ENCODE peak calls at places on chromosomes 16 and 17, in four cellular contexts. Z, Q, U and K are unnamed samples.
A peak's percentile ranks its signal among the peaks of the same experiment; 100 is the strongest.

GRCh38 chr16:24993722-24994686 is 21.2 kb downstream of the ARHGAP17 start:
- DNase-seq in Z (no peak), Q (no peak), U (peak; percentile 66), K (no peak)

GRCh38 chr17:65664296-65664695 is 102.8 kb upstream of the AXIN2 start:
- DNase-seq in Z (peak; percentile 68), Q (no peak), U (no peak), K (no peak)

GRCh38 chr16:72084445-72084844 is 9.0 kb downstream of the TXNL4B start:
- DNase-seq in Z (no peak), Q (no peak), U (no peak), K (no peak)

GRCh38 chr17:11285946-11286345 is 44.9 kb downstream of the SHISA6 start:
- DNase-seq in Z (no peak), Q (no peak), U (no peak), K (no peak)

GRCh38 chr17:2122641-2123302 is 67.9 kb downstream of the HIC1 start:
- DNase-seq in Z (peak; percentile 74), Q (peak; percentile 76), U (peak; percentile 42), K (no peak)

GRCh38 chr16:17555176-17555575 is 84.4 kb upstream of the XYLT1 start:
- DNase-seq in Z (no peak), Q (no peak), U (no peak), K (no peak)

GRCh38 chr16:10806698-10807097 is 11.9 kb downstream of the TVP23A start:
- DNase-seq in Z (no peak), Q (no peak), U (no peak), K (no peak)

GRCh38 chr16:50602531-50603205 is 54.5 kb downstream of the NKD1 start:
- DNase-seq in Z (no peak), Q (no peak), U (no peak), K (no peak)

GRCh38 chr16:56841233-56841632 is 23.8 kb upstream of the SLC12A3 start:
- DNase-seq in Z (no peak), Q (no peak), U (no peak), K (no peak)

DNA sequence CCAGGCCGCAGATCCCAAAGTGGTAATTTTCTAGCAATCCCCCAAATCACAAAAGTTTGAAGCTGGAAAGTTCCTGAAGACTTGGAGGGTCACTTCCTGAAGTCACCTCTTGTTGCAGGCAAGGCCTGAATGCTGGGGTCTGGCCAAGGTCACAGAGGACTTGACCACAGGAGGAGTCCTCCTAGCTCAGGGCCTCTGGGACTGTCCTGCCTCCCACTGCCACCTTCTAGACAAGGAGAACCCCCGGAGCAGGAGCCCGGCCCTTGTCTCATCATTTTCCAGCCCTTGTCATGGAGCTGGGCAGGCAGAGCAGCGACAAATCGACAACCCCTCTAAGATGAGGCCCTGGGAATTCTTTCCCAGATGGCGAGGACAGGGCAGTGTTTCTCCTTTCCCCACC is 330 bp downstream of the CDH16 start:
- DNase-seq in Z (no peak), Q (no peak), U (no peak), K (no peak)
- H3K27ac ChIP-seq in Z (no peak overlapping the region), Q (no peak overlapping the region), U (no peak overlapping the region), K (no peak overlapping the region)

DNA sequence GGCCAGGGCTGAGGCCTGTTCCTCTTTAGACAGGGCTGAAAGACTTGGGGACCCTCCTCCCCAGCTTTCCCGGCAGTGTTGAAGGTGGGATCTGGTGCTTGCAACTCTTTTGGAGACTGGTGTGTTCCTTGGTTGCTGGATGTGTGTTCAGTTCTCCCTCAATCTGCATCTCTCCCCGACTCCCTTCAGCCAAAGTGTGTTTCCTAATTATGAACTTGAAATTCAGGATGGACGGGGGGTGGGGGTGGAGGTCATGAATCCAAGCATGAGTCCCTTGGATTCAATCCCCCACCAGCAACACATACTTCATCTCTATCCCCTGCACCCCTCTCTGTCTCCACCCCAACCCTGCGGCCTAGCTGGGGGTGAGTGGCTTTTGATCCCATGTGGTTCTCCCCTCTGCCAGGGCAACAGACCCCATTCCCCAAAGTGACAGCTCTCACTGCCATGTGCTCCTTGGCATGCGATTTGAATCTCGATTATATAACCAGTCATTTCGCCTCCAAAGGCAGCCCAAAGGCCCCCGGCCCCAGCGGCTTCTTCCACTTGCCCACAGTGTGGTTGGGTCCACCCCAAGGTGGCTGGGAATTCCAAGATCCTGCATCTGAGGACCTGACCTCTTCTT is 1.3 kb downstream of the ARHGAP23 start:
- DNase-seq in Z (no peak), Q (no peak), U (no peak), K (no peak)
- H3K4me3 ChIP-seq in Z (peak overlapping the region; percentile 88), Q (no peak overlapping the region), U (no peak overlapping the region), K (peak overlapping the region; percentile 81)

GRCh38 chr17:19744492-19744891 is 3.6 kb downstream of the ALDH3A1 start:
- DNase-seq in Z (no peak), Q (no peak), U (no peak), K (no peak)

GRCh38 chr17:19743101-19744100 is 4.7 kb downstream of the ALDH3A1 start:
- DNase-seq in Z (no peak), Q (no peak), U (no peak), K (no peak)

GRCh38 chr17:19747159-19747719 is 859 bp downstream of the ALDH3A1 start:
- DNase-seq in Z (no peak), Q (no peak), U (no peak), K (no peak)

GRCh38 chr17:19746517-19746916 is 1.6 kb downstream of the ALDH3A1 start:
- DNase-seq in Z (no peak), Q (no peak), U (no peak), K (no peak)

DNA sequence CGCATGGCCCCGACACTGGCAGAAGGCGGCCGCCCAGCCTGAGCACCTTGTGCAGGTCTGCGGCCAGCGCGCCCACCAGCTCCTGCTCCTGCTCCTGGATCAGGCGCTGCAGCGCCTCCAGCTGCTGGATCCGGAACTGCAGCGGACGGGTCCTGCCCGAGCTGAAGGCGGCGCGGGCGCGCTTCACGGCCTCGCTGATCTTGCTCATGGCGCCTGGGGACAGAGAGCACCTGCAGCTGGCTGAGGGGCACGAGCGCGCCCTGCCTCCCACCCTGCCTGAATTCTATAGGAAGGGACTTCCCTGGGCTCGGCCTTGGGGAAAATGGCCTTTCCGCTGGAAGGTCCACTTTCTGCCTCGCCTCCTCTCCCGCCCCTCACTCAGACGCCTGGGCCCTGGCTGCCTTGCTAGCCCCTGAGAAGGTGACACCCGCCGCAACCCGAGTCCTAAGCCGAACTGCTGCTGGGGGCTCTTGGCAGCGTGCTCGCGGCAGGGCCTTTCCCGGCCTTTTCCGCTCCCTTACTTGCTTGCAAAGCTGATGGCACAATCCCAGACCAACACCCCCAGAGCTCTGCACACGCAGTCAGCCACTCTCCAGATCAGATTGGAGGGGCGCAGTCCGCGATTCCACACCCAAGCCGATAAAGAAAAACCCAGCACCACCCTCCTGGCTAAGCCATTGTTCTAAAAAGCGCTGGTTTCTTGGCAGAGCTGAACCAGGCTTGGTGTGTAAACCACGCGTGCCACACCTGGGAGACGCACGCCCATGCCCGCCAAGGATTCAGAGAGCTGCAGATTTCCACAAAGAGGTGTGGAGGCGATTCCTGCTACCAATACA is 3.0 kb downstream of the ALDH3A1 start:
- DNase-seq in Z (peak; percentile 92), Q (peak; percentile 51), U (peak; percentile 94), K (peak; percentile 94)
- H3K27ac ChIP-seq in Z (peak overlapping the region; percentile 68), Q (no peak overlapping the region), U (no peak overlapping the region), K (peak overlapping the region; percentile 57)

GRCh38 chr17:6667516-6667915 is 16.0 kb downstream of the C17orf100 start:
- DNase-seq in Z (no peak), Q (no peak), U (no peak), K (no peak)
- H3K4me3 ChIP-seq in Z (no peak overlapping the region), Q (no peak overlapping the region), U (no peak overlapping the region), K (no peak overlapping the region)

DNA sequence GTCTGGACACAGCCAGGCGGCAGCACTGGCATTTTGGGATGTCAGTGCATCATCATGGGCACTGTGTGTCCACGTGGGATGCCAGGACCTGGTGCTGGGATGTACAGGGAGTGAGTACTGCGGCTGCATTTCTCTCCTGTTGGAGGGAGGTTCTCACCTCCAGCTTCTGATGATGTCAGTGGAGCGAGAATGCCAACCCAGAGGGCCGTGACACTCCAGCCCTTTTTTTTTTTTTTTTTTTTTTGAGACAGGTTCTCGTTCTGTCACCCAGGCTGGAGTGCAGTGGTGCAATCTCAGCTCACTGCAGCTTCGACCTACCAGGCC is 26.1 kb upstream of the FOXK2 start:
- DNase-seq in Z (no peak), Q (no peak), U (no peak), K (no peak)
- H3K27ac ChIP-seq in Z (no peak overlapping the region), Q (no peak overlapping the region), U (no peak overlapping the region), K (no peak overlapping the region)

GRCh38 chr16:48062681-48063080 is 93.1 kb downstream of the ABCC12 start:
- DNase-seq in Z (no peak), Q (no peak), U (no peak), K (no peak)
- H3K4me3 ChIP-seq in Z (no peak overlapping the region), Q (no peak overlapping the region), U (no peak overlapping the region), K (no peak overlapping the region)

GRCh38 chr17:82873521-82873920 is 33.7 kb upstream of the ZNF750 start:
- DNase-seq in Z (no peak), Q (no peak), U (no peak), K (no peak)

GRCh38 chr17:82871776-82872561 is 32.1 kb upstream of the ZNF750 start:
- DNase-seq in Z (no peak), Q (no peak), U (no peak), K (no peak)

GRCh38 chr17:82874011-82874835 is 34.4 kb upstream of the ZNF750 start:
- DNase-seq in Z (no peak), Q (no peak), U (no peak), K (no peak)

GRCh38 chr17:82871056-82871775 is 31.4 kb upstream of the ZNF750 start:
- DNase-seq in Z (no peak), Q (no peak), U (no peak), K (no peak)

GRCh38 chr17:82872591-82873520 is 33.0 kb upstream of the ZNF750 start:
- DNase-seq in Z (no peak), Q (peak; percentile 91), U (no peak), K (no peak)
- H3K27ac ChIP-seq in Z (no peak overlapping the region), Q (peak overlapping the region; percentile 34), U (no peak overlapping the region), K (no peak overlapping the region)

DNA sequence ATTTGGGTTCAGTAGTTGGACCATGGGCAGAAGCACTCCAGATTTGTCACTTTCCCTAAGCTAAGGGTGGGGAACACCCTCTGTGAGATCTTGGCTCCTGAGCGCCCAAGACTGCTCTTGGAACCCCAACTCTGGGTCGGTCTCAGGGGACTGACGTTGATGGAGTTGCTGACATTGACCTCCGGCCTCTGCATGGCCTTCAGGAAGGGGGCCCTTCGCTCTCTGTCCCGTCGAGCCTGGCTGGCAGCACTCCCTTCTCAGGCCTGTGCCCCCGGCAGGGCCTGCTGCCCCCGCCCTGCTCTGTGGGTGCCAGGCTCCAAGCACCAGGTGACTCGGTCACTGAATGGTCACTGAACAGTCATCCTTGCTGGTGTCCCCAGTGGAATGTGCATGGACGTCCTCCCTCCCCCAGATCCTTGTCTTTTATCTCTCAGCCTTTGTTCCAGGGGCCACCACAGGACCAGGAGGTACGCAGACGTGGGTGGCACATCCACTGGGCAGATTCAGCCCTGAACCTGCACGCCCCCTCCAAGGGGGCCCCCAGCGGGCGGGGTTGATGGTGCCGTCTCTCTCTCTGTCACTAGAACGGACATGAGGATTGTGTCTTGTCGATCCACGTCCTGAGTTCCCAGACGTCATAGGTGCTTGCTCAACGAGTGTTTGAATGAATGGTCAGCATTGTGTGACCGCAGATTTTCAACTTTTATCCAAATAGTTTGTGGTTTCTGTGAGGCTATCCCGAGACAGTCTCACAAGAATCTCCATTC is 314.5 kb downstream of the SEC14L1 start:
- DNase-seq in Z (no peak), Q (no peak), U (no peak), K (no peak)
- H3K4me3 ChIP-seq in Z (no peak overlapping the region), Q (no peak overlapping the region), U (no peak overlapping the region), K (no peak overlapping the region)